ENCODE peak calls at places on chromosomes 7 and 10, in ten cellular contexts. One of them, this sample, is unnamed.

GRCh38 chr7:46603780-46604725 is 683.0 kb upstream of the IGFBP3 start:
- DNase-seq in uterus: peak
- DNase-seq in CD4-positive, alpha-beta T cell: no peak
- DNase-seq in psoas muscle: peak
- DNase-seq in cardiac muscle cell: peak
- DNase-seq in B cell: no peak
- DNase-seq in GM20000: no peak
- DNase-seq in tibial nerve: peak
- DNase-seq in HepG2: no peak
- DNase-seq in ovary: peak
- DNase-seq in this sample: no peak

GRCh38 chr7:99928994-99929729 is at the start of gene GJC3:
- DNase-seq in uterus: peak
- DNase-seq in CD4-positive, alpha-beta T cell: peak
- DNase-seq in psoas muscle: peak
- DNase-seq in cardiac muscle cell: peak
- DNase-seq in B cell: peak
- DNase-seq in GM20000: peak
- DNase-seq in tibial nerve: no peak
- DNase-seq in HepG2: peak
- DNase-seq in ovary: peak
- DNase-seq in this sample: peak

GRCh38 chr10:61992683-61993629 is 91.5 kb downstream of the ARID5B start:
- DNase-seq in uterus: peak
- DNase-seq in CD4-positive, alpha-beta T cell: peak
- DNase-seq in psoas muscle: no peak
- DNase-seq in cardiac muscle cell: peak
- DNase-seq in B cell: peak
- DNase-seq in GM20000: no peak
- DNase-seq in tibial nerve: peak
- DNase-seq in HepG2: no peak
- DNase-seq in ovary: peak
- DNase-seq in this sample: peak

GRCh38 chr7:11486271-11486670 is 345.7 kb downstream of the THSD7A start:
- DNase-seq in uterus: no peak
- DNase-seq in CD4-positive, alpha-beta T cell: no peak
- DNase-seq in psoas muscle: no peak
- DNase-seq in cardiac muscle cell: peak
- DNase-seq in B cell: no peak
- DNase-seq in GM20000: no peak
- DNase-seq in tibial nerve: no peak
- DNase-seq in HepG2: no peak
- DNase-seq in ovary: no peak
- DNase-seq in this sample: no peak

GRCh38 chr7:132508724-132509348 is 67.4 kb downstream of the PLXNA4 start:
- DNase-seq in uterus: no peak
- DNase-seq in CD4-positive, alpha-beta T cell: no peak
- DNase-seq in psoas muscle: no peak
- DNase-seq in cardiac muscle cell: no peak
- DNase-seq in B cell: no peak
- DNase-seq in GM20000: no peak
- DNase-seq in tibial nerve: no peak
- DNase-seq in HepG2: no peak
- DNase-seq in ovary: no peak
- DNase-seq in this sample: no peak

GRCh38 chr10:104559935-104560334 is 81.2 kb upstream of the SORCS3 start:
- DNase-seq in uterus: no peak
- DNase-seq in CD4-positive, alpha-beta T cell: no peak
- DNase-seq in psoas muscle: no peak
- DNase-seq in cardiac muscle cell: no peak
- DNase-seq in B cell: no peak
- DNase-seq in GM20000: no peak
- DNase-seq in tibial nerve: no peak
- DNase-seq in HepG2: no peak
- DNase-seq in ovary: no peak
- DNase-seq in this sample: no peak

GRCh38 chr7:39683216-39683845 is 60.0 kb downstream of the RALA start:
- DNase-seq in uterus: no peak
- DNase-seq in CD4-positive, alpha-beta T cell: no peak
- DNase-seq in psoas muscle: no peak
- DNase-seq in cardiac muscle cell: peak
- DNase-seq in B cell: no peak
- DNase-seq in GM20000: no peak
- DNase-seq in tibial nerve: no peak
- DNase-seq in HepG2: no peak
- DNase-seq in ovary: no peak
- DNase-seq in this sample: no peak

GRCh38 chr10:74683621-74684114 is 142.7 kb upstream of the KAT6B start:
- DNase-seq in uterus: no peak
- DNase-seq in CD4-positive, alpha-beta T cell: no peak
- DNase-seq in psoas muscle: no peak
- DNase-seq in cardiac muscle cell: peak
- DNase-seq in B cell: no peak
- DNase-seq in GM20000: no peak
- DNase-seq in tibial nerve: no peak
- DNase-seq in HepG2: peak
- DNase-seq in ovary: no peak
- DNase-seq in this sample: no peak

GRCh38 chr10:110499796-110500514 is 2.2 kb downstream of the DUSP5 start:
- DNase-seq in uterus: no peak
- DNase-seq in CD4-positive, alpha-beta T cell: no peak
- DNase-seq in psoas muscle: no peak
- DNase-seq in cardiac muscle cell: no peak
- DNase-seq in B cell: no peak
- DNase-seq in GM20000: no peak
- DNase-seq in tibial nerve: no peak
- DNase-seq in HepG2: no peak
- DNase-seq in ovary: no peak
- DNase-seq in this sample: no peak

GRCh38 chr10:110498087-110498981 is 627 bp downstream of the DUSP5 start:
- DNase-seq in uterus: peak
- DNase-seq in CD4-positive, alpha-beta T cell: peak
- DNase-seq in psoas muscle: peak
- DNase-seq in cardiac muscle cell: peak
- DNase-seq in B cell: peak
- DNase-seq in GM20000: peak
- DNase-seq in tibial nerve: peak
- DNase-seq in HepG2: no peak
- DNase-seq in ovary: peak
- DNase-seq in this sample: peak

GRCh38 chr10:110500515-110500905 is 2.8 kb downstream of the DUSP5 start:
- DNase-seq in uterus: peak
- DNase-seq in CD4-positive, alpha-beta T cell: no peak
- DNase-seq in psoas muscle: no peak
- DNase-seq in cardiac muscle cell: peak
- DNase-seq in B cell: no peak
- DNase-seq in GM20000: no peak
- DNase-seq in tibial nerve: no peak
- DNase-seq in HepG2: no peak
- DNase-seq in ovary: no peak
- DNase-seq in this sample: no peak

GRCh38 chr10:110497438-110498086 is at the start of gene DUSP5:
- DNase-seq in uterus: peak
- DNase-seq in CD4-positive, alpha-beta T cell: peak
- DNase-seq in psoas muscle: peak
- DNase-seq in cardiac muscle cell: peak
- DNase-seq in B cell: peak
- DNase-seq in GM20000: peak
- DNase-seq in tibial nerve: peak
- DNase-seq in HepG2: peak
- DNase-seq in ovary: peak
- DNase-seq in this sample: peak

DNA sequence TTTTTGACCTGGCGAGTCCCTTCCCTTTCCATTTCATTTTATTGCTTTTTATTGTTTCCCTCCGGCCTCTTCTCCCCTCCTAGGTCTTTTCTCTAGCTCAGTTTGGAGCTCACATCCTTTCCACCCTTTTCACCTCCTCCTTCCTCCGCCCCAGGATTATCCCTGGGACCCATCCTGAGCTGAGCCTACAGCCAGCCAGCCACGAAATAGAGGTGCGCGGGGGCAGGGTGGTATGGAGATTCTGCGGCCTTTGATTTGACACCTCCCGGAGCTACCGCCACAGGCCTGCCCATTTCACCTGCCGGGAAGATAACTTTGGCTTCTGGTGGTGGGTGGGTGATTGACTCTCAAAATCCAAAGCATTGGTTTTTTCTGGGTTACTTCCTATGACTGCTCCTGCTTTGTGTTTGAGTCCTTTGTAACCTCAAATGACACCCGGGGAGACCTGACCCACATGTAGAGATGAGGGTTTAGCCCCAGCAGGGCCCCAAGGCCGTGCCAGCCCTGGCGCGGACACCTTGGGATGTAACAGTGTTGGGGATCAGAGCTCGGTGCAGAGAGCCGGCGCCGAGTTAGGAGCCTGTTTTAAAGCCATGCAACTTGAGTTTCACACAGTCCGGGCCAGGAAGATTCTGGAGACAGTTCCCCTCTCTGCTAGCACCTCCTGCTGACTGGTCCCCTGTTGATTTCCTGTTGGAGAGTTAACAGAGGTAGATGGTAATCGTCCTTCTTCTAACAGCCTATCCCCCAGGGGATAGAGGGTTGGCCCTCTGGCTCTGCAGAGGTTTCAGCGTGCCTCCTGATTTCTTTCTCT is 1.5 kb downstream of the DUSP5 start:
- DNase-seq in uterus: peak
- DNase-seq in CD4-positive, alpha-beta T cell: no peak
- DNase-seq in psoas muscle: no peak
- DNase-seq in cardiac muscle cell: peak
- DNase-seq in B cell: no peak
- DNase-seq in GM20000: peak
- DNase-seq in tibial nerve: no peak
- DNase-seq in HepG2: peak
- DNase-seq in ovary: no peak
- DNase-seq in this sample: peak
- TF ChIP-seq CTCF in uterus: no peak
- TF ChIP-seq CTCF in CD4-positive, alpha-beta T cell: no peak
- TF ChIP-seq CTCF in psoas muscle: no peak
- TF ChIP-seq CTCF in cardiac muscle cell: peak
- TF ChIP-seq CTCF in B cell: no peak
- TF ChIP-seq CTCF in GM20000: no peak
- TF ChIP-seq CTCF in tibial nerve: no peak
- TF ChIP-seq CTCF in HepG2: peak
- TF ChIP-seq CTCF in ovary: no peak
- TF ChIP-seq CTCF in this sample: no peak

GRCh38 chr10:83166344-83166743 is 973.0 kb upstream of the GHITM start:
- DNase-seq in uterus: no peak
- DNase-seq in CD4-positive, alpha-beta T cell: no peak
- DNase-seq in psoas muscle: no peak
- DNase-seq in cardiac muscle cell: no peak
- DNase-seq in B cell: no peak
- DNase-seq in GM20000: no peak
- DNase-seq in tibial nerve: no peak
- DNase-seq in HepG2: no peak
- DNase-seq in ovary: no peak
- DNase-seq in this sample: no peak
- TF ChIP-seq CTCF in uterus: no peak
- TF ChIP-seq CTCF in CD4-positive, alpha-beta T cell: no peak
- TF ChIP-seq CTCF in psoas muscle: no peak
- TF ChIP-seq CTCF in cardiac muscle cell: no peak
- TF ChIP-seq CTCF in B cell: no peak
- TF ChIP-seq CTCF in GM20000: no peak
- TF ChIP-seq CTCF in tibial nerve: no peak
- TF ChIP-seq CTCF in HepG2: no peak
- TF ChIP-seq CTCF in ovary: no peak
- TF ChIP-seq CTCF in this sample: no peak

GRCh38 chr7:137093198-137093597 is 224.7 kb downstream of the CHRM2 start:
- DNase-seq in uterus: no peak
- DNase-seq in CD4-positive, alpha-beta T cell: no peak
- DNase-seq in psoas muscle: no peak
- DNase-seq in cardiac muscle cell: no peak
- DNase-seq in B cell: no peak
- DNase-seq in GM20000: no peak
- DNase-seq in tibial nerve: no peak
- DNase-seq in HepG2: no peak
- DNase-seq in ovary: no peak
- DNase-seq in this sample: no peak

GRCh38 chr7:137096607-137097006 is 228.2 kb downstream of the CHRM2 start:
- DNase-seq in uterus: no peak
- DNase-seq in CD4-positive, alpha-beta T cell: no peak
- DNase-seq in psoas muscle: no peak
- DNase-seq in cardiac muscle cell: no peak
- DNase-seq in B cell: no peak
- DNase-seq in GM20000: no peak
- DNase-seq in tibial nerve: no peak
- DNase-seq in HepG2: no peak
- DNase-seq in ovary: no peak
- DNase-seq in this sample: no peak

GRCh38 chr7:137086896-137087295 is 218.4 kb downstream of the CHRM2 start:
- DNase-seq in uterus: no peak
- DNase-seq in CD4-positive, alpha-beta T cell: no peak
- DNase-seq in psoas muscle: no peak
- DNase-seq in cardiac muscle cell: no peak
- DNase-seq in B cell: no peak
- DNase-seq in GM20000: no peak
- DNase-seq in tibial nerve: no peak
- DNase-seq in HepG2: no peak
- DNase-seq in ovary: no peak
- DNase-seq in this sample: no peak

GRCh38 chr7:137097111-137097510 is 228.7 kb downstream of the CHRM2 start:
- DNase-seq in uterus: no peak
- DNase-seq in CD4-positive, alpha-beta T cell: no peak
- DNase-seq in psoas muscle: no peak
- DNase-seq in cardiac muscle cell: peak
- DNase-seq in B cell: no peak
- DNase-seq in GM20000: no peak
- DNase-seq in tibial nerve: no peak
- DNase-seq in HepG2: no peak
- DNase-seq in ovary: no peak
- DNase-seq in this sample: no peak

GRCh38 chr7:137091396-137091795 is 222.9 kb downstream of the CHRM2 start:
- DNase-seq in uterus: no peak
- DNase-seq in CD4-positive, alpha-beta T cell: no peak
- DNase-seq in psoas muscle: no peak
- DNase-seq in cardiac muscle cell: peak
- DNase-seq in B cell: no peak
- DNase-seq in GM20000: no peak
- DNase-seq in tibial nerve: no peak
- DNase-seq in HepG2: no peak
- DNase-seq in ovary: no peak
- DNase-seq in this sample: no peak
- TF ChIP-seq CTCF in uterus: no peak
- TF ChIP-seq CTCF in CD4-positive, alpha-beta T cell: no peak
- TF ChIP-seq CTCF in psoas muscle: no peak
- TF ChIP-seq CTCF in cardiac muscle cell: peak
- TF ChIP-seq CTCF in B cell: no peak
- TF ChIP-seq CTCF in GM20000: no peak
- TF ChIP-seq CTCF in tibial nerve: no peak
- TF ChIP-seq CTCF in HepG2: peak
- TF ChIP-seq CTCF in ovary: no peak
- TF ChIP-seq CTCF in this sample: no peak

DNA sequence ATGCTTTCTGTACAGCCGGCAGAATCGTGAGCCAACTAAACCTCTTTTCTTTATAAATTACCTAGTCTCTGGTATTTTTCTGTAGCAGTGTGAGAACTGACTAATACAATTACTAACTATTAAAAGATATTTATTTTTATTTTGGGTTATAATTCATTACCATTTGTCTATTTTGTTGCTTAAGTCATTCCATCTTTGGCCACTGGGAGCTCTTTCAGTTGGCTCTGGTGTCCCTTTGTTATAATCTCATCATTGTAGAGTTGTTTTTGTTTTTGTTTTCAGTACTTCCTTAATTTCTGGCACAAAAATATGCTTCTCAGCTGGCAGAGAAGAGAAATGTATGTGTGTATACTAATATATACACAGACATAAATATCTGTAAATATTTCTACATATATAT is 807.9 kb upstream of the MBL2 start:
- DNase-seq in uterus: no peak
- DNase-seq in CD4-positive, alpha-beta T cell: no peak
- DNase-seq in psoas muscle: no peak
- DNase-seq in cardiac muscle cell: no peak
- DNase-seq in B cell: no peak
- DNase-seq in GM20000: no peak
- DNase-seq in tibial nerve: no peak
- DNase-seq in HepG2: no peak
- DNase-seq in ovary: no peak
- DNase-seq in this sample: no peak
- TF ChIP-seq CTCF in uterus: no peak
- TF ChIP-seq CTCF in CD4-positive, alpha-beta T cell: no peak
- TF ChIP-seq CTCF in psoas muscle: no peak
- TF ChIP-seq CTCF in cardiac muscle cell: no peak
- TF ChIP-seq CTCF in B cell: no peak
- TF ChIP-seq CTCF in GM20000: no peak
- TF ChIP-seq CTCF in tibial nerve: no peak
- TF ChIP-seq CTCF in HepG2: no peak
- TF ChIP-seq CTCF in ovary: no peak
- TF ChIP-seq CTCF in this sample: no peak